ENCODE peak calls at places on chromosomes 7 and 10, in five cellular contexts. One of them, this sample, is unnamed.
A peak's percentile ranks its signal among the peaks of the same experiment; 100 is the strongest.

GRCh38 chr7:133167300-133167699 is 85.4 kb upstream of the CHCHD3 start:
- DNase-seq in GM13977: no peak
- DNase-seq in fibroblast of the aortic adventitia: no peak
- DNase-seq in HFF-Myc: no peak
- DNase-seq in colonic mucosa: no peak
- DNase-seq in this sample: no peak

GRCh38 chr7:67551027-67551426 is 554.4 kb downstream of the TYW1 start:
- DNase-seq in GM13977: no peak
- DNase-seq in fibroblast of the aortic adventitia: no peak
- DNase-seq in HFF-Myc: no peak
- DNase-seq in colonic mucosa: no peak
- DNase-seq in this sample: no peak

GRCh38 chr7:31074403-31074802 is 22.3 kb downstream of the ADCYAP1R1 start:
- DNase-seq in GM13977: no peak
- DNase-seq in fibroblast of the aortic adventitia: no peak
- DNase-seq in HFF-Myc: no peak
- DNase-seq in colonic mucosa: no peak
- DNase-seq in this sample: no peak

GRCh38 chr10:5566606-5567005 is 41.8 kb downstream of the CALML3 start:
- DNase-seq in GM13977: no peak
- DNase-seq in fibroblast of the aortic adventitia: no peak
- DNase-seq in HFF-Myc: no peak
- DNase-seq in colonic mucosa: no peak
- DNase-seq in this sample: peak; percentile 56

GRCh38 chr10:12741255-12741915 is 260.1 kb downstream of the CCDC3 start:
- DNase-seq in GM13977: no peak
- DNase-seq in fibroblast of the aortic adventitia: no peak
- DNase-seq in HFF-Myc: no peak
- DNase-seq in colonic mucosa: no peak
- DNase-seq in this sample: no peak

GRCh38 chr7:55280031-55280454 is 85.1 kb upstream of the LANCL2 start:
- DNase-seq in GM13977: peak; percentile 67
- DNase-seq in fibroblast of the aortic adventitia: peak; percentile 83
- DNase-seq in HFF-Myc: peak; percentile 46
- DNase-seq in colonic mucosa: peak; percentile 61
- DNase-seq in this sample: peak; percentile 65

GRCh38 chr10:102762401-102763015 is 18.8 kb downstream of the WBP1L start:
- DNase-seq in GM13977: no peak
- DNase-seq in fibroblast of the aortic adventitia: no peak
- DNase-seq in HFF-Myc: no peak
- DNase-seq in colonic mucosa: no peak
- DNase-seq in this sample: no peak

GRCh38 chr7:134903073-134903790 is 83.1 kb upstream of the AGBL3 start:
- DNase-seq in GM13977: no peak
- DNase-seq in fibroblast of the aortic adventitia: no peak
- DNase-seq in HFF-Myc: no peak
- DNase-seq in colonic mucosa: no peak
- DNase-seq in this sample: no peak

GRCh38 chr10:921471-922414 is 9.8 kb downstream of the LARP4B start:
- DNase-seq in GM13977: no peak
- DNase-seq in fibroblast of the aortic adventitia: peak; percentile 59
- DNase-seq in HFF-Myc: no peak
- DNase-seq in colonic mucosa: no peak
- DNase-seq in this sample: peak; percentile 67

GRCh38 chr10:118754556-118755423 is at the start of gene CACUL1:
- DNase-seq in GM13977: peak; percentile 99
- DNase-seq in fibroblast of the aortic adventitia: peak; percentile 100
- DNase-seq in HFF-Myc: peak; percentile 98
- DNase-seq in colonic mucosa: peak; percentile 100
- DNase-seq in this sample: peak; percentile 100

GRCh38 chr10:113337142-113337541 is 215.7 kb upstream of the HABP2 start:
- DNase-seq in GM13977: no peak
- DNase-seq in fibroblast of the aortic adventitia: no peak
- DNase-seq in HFF-Myc: peak; percentile 52
- DNase-seq in colonic mucosa: no peak
- DNase-seq in this sample: no peak

GRCh38 chr7:129661645-129662182 is 50.2 kb downstream of the NRF1 start:
- DNase-seq in GM13977: no peak
- DNase-seq in fibroblast of the aortic adventitia: no peak
- DNase-seq in HFF-Myc: no peak
- DNase-seq in colonic mucosa: no peak
- DNase-seq in this sample: no peak

GRCh38 chr10:133158756-133159610 is 1.0 kb upstream of the KNDC1 start:
- DNase-seq in GM13977: no peak
- DNase-seq in fibroblast of the aortic adventitia: no peak
- DNase-seq in HFF-Myc: no peak
- DNase-seq in colonic mucosa: no peak
- DNase-seq in this sample: no peak

GRCh38 chr10:24784923-24785322 is 61.2 kb upstream of the ARHGAP21 start:
- DNase-seq in GM13977: no peak
- DNase-seq in fibroblast of the aortic adventitia: no peak
- DNase-seq in HFF-Myc: no peak
- DNase-seq in colonic mucosa: no peak
- DNase-seq in this sample: no peak

GRCh38 chr7:76233538-76234281 is 32.0 kb downstream of the SRRM3 start:
- DNase-seq in GM13977: no peak
- DNase-seq in fibroblast of the aortic adventitia: peak; percentile 16
- DNase-seq in HFF-Myc: no peak
- DNase-seq in colonic mucosa: no peak
- DNase-seq in this sample: no peak

GRCh38 chr10:8063128-8063908 is 8.8 kb downstream of the GATA3 start:
- DNase-seq in GM13977: no peak
- DNase-seq in fibroblast of the aortic adventitia: no peak
- DNase-seq in HFF-Myc: no peak
- DNase-seq in colonic mucosa: no peak
- DNase-seq in this sample: no peak

GRCh38 chr10:51246156-51246555 is 171.9 kb downstream of the PRKG1 start:
- DNase-seq in GM13977: no peak
- DNase-seq in fibroblast of the aortic adventitia: no peak
- DNase-seq in HFF-Myc: no peak
- DNase-seq in colonic mucosa: no peak
- DNase-seq in this sample: no peak

GRCh38 chr10:125450218-125450617 is 232.7 kb downstream of the TEX36 start:
- DNase-seq in GM13977: no peak
- DNase-seq in fibroblast of the aortic adventitia: no peak
- DNase-seq in HFF-Myc: no peak
- DNase-seq in colonic mucosa: no peak
- DNase-seq in this sample: no peak

GRCh38 chr10:125444790-125445189 is 238.2 kb downstream of the TEX36 start:
- DNase-seq in GM13977: no peak
- DNase-seq in fibroblast of the aortic adventitia: no peak
- DNase-seq in HFF-Myc: no peak
- DNase-seq in colonic mucosa: no peak
- DNase-seq in this sample: no peak

GRCh38 chr10:125451319-125451718 is 231.6 kb downstream of the TEX36 start:
- DNase-seq in GM13977: no peak
- DNase-seq in fibroblast of the aortic adventitia: no peak
- DNase-seq in HFF-Myc: no peak
- DNase-seq in colonic mucosa: no peak
- DNase-seq in this sample: no peak

GRCh38 chr10:125449571-125449970 is 233.4 kb downstream of the TEX36 start:
- DNase-seq in GM13977: no peak
- DNase-seq in fibroblast of the aortic adventitia: no peak
- DNase-seq in HFF-Myc: no peak
- DNase-seq in colonic mucosa: no peak
- DNase-seq in this sample: no peak

DNA sequence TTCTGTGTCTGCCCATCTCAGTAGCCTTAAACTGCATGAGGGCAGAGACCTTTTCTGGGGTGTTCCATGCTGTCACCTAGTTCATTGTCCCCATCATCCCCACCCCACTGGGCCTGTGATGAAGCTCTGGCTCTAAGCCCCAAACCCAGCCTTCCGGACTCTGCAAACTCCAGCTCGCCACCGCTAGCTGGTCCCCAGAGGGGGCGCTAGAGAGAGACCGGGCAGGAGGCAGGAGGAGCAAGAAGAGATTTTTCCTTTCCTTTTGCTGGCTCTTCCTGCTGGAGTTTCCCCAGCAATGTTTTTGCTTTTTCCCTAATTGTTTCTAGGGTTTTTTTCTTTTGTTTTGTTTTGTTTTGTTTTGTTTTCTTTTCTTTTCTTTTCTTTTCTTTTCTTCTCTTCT is 234.4 kb downstream of the TEX36 start:
- DNase-seq in GM13977: no peak
- DNase-seq in fibroblast of the aortic adventitia: peak; percentile 2
- DNase-seq in HFF-Myc: no peak
- DNase-seq in colonic mucosa: peak; percentile 47
- DNase-seq in this sample: no peak
- TF ChIP-seq CTCF in GM13977: peak; percentile 48
- TF ChIP-seq CTCF in fibroblast of the aortic adventitia: peak; percentile 40
- TF ChIP-seq CTCF in HFF-Myc: peak; percentile 73
- TF ChIP-seq CTCF in colonic mucosa: peak; percentile 46
- TF ChIP-seq CTCF in this sample: peak; percentile 76

DNA sequence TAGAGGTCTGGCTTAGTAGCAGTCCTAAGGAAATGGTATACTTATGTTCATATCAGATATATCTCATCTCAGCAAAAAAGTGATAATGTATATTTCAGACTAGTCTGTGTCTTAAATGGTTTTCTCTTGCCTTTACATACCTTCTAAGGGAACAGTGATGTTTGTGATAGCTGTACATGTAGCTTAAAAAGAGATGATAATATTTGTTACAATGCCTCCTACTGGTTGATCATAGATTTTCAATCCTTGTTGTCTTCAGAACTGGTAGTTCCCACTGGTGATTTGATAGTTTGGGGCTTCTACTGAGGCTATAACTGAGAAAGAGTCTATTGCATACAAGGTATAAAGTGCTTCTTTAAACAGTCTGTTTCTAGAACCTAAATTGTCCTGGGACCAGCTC is 90.1 kb downstream of the BTRC start:
- DNase-seq in GM13977: peak; percentile 12
- DNase-seq in fibroblast of the aortic adventitia: peak; percentile 20
- DNase-seq in HFF-Myc: no peak
- DNase-seq in colonic mucosa: no peak
- DNase-seq in this sample: peak; percentile 10
- TF ChIP-seq CTCF in GM13977: peak; percentile 36
- TF ChIP-seq CTCF in fibroblast of the aortic adventitia: peak; percentile 26
- TF ChIP-seq CTCF in HFF-Myc: no peak
- TF ChIP-seq CTCF in colonic mucosa: no peak
- TF ChIP-seq CTCF in this sample: peak; percentile 77

GRCh38 chr10:124987788-124988187 is 45.9 kb downstream of the ZRANB1 start:
- DNase-seq in GM13977: no peak
- DNase-seq in fibroblast of the aortic adventitia: no peak
- DNase-seq in HFF-Myc: no peak
- DNase-seq in colonic mucosa: no peak
- DNase-seq in this sample: no peak

GRCh38 chr10:124989526-124989925 is 47.6 kb downstream of the ZRANB1 start:
- DNase-seq in GM13977: no peak
- DNase-seq in fibroblast of the aortic adventitia: no peak
- DNase-seq in HFF-Myc: no peak
- DNase-seq in colonic mucosa: no peak
- DNase-seq in this sample: peak; percentile 39

GRCh38 chr10:124985162-124985561 is 43.2 kb downstream of the ZRANB1 start:
- DNase-seq in GM13977: no peak
- DNase-seq in fibroblast of the aortic adventitia: no peak
- DNase-seq in HFF-Myc: no peak
- DNase-seq in colonic mucosa: no peak
- DNase-seq in this sample: no peak

GRCh38 chr10:124983321-124983720 is 41.4 kb downstream of the ZRANB1 start:
- DNase-seq in GM13977: no peak
- DNase-seq in fibroblast of the aortic adventitia: no peak
- DNase-seq in HFF-Myc: peak; percentile 25
- DNase-seq in colonic mucosa: no peak
- DNase-seq in this sample: peak; percentile 44

DNA sequence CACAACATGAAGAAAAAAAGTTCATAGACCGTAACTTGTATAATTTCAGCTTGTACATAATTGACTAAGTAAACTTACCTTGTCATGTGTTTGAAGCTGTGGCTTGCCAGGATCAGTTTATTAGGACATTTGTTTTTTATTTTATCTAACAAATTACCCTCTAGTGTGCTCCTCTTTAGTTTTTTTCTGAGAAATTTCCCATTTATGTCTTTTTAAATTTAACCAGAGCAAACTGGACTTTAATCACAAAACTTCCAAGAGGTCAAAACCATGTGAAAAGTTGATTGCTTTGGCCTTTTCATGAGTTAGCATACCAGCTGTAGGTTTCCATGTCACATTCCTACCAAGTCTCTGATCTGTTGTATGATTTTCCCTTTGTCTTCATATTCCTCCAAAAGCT is 42.5 kb downstream of the ZRANB1 start:
- DNase-seq in GM13977: no peak
- DNase-seq in fibroblast of the aortic adventitia: no peak
- DNase-seq in HFF-Myc: no peak
- DNase-seq in colonic mucosa: no peak
- DNase-seq in this sample: no peak
- TF ChIP-seq CTCF in GM13977: no peak
- TF ChIP-seq CTCF in fibroblast of the aortic adventitia: no peak
- TF ChIP-seq CTCF in HFF-Myc: no peak
- TF ChIP-seq CTCF in colonic mucosa: no peak
- TF ChIP-seq CTCF in this sample: no peak

DNA sequence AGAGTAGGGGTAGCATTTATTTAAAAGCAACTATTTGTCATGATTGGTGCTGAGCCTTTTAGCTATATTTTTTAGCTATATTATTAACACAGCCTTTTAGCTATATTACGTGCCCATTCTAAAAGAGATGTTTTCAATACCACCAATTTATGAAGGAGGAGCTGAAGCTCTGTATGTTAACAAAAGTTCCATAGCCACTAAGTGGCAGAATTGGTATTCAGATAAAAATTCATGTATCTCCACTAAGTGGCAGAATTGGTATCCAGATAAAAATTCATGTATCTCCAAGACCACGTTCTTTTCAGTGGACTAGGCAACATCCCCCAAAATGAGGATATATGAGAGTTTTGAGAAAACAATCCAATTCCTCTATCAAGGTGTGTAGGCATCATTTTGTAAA is 268.6 kb downstream of the HGF start:
- DNase-seq in GM13977: no peak
- DNase-seq in fibroblast of the aortic adventitia: peak; percentile 80
- DNase-seq in HFF-Myc: peak; percentile 49
- DNase-seq in colonic mucosa: no peak
- DNase-seq in this sample: peak; percentile 36
- TF ChIP-seq CTCF in GM13977: no peak
- TF ChIP-seq CTCF in fibroblast of the aortic adventitia: peak; percentile 32
- TF ChIP-seq CTCF in HFF-Myc: peak; percentile 20
- TF ChIP-seq CTCF in colonic mucosa: no peak
- TF ChIP-seq CTCF in this sample: peak; percentile 72

DNA sequence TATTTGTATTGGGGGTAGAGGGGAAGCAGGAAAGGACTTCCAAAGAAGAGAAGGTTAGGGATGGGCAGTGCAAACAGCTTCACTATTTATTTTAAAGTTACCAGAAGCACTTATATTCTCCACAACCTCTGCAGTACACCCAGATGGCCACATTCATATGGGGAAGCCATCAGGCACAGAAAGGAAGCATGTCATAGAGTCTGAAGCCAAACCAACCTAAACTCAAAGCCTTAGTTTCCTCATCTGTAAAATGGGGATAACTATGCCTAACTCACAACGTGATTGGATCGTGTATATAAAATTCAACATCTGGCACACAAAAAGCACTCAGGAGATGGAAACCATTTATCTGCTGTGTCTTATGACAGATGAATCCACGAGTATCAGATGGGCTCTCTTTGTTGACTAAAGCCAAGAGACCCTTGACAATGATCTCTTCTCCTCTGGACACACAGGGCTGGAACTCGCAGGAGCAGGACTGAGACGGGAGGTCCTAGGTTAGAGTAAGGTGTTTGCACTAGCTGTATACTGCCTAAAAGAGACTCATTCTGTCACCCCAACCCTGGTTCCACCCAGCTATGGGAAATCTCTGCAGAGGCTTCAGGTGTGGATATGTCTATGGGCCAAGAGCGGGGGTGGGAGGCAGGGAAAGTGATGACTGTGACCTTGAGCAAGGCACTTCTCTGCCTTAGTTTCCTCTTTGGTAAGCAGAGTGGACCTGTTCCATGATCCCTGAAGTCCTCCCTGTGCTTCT is 1.8 kb downstream of the KIAA1549 start:
- DNase-seq in GM13977: peak; percentile 43
- DNase-seq in fibroblast of the aortic adventitia: peak; percentile 17
- DNase-seq in HFF-Myc: no peak
- DNase-seq in colonic mucosa: no peak
- DNase-seq in this sample: peak; percentile 27
- TF ChIP-seq CTCF in GM13977: no peak
- TF ChIP-seq CTCF in fibroblast of the aortic adventitia: peak; percentile 27
- TF ChIP-seq CTCF in HFF-Myc: no peak
- TF ChIP-seq CTCF in colonic mucosa: no peak
- TF ChIP-seq CTCF in this sample: peak; percentile 56